ENCODE peak calls at places on chromosomes 16 and 17, in six cellular contexts. O is cardiac fibroblast, R is HCT116, P is RWPE1, I is mesothelial cell of epicardium, Q is AG10803. D is an unnamed sample.

GRCh38 chr16:68383858-68384257 is 64.5 kb downstream of the SMPD3 start:
- DNase-seq in Q (no peak), O (no peak), R (no peak), I (no peak), P (no peak), D (no peak)

GRCh38 chr16:78778724-78779004 is 679.2 kb downstream of the WWOX start:
- DNase-seq in R (no peak), P (no peak), I (no peak), O (no peak), Q (no peak), D (no peak)

GRCh38 chr17:11671151-11671550 is 72.9 kb downstream of the DNAH9 start:
- DNase-seq in Q (no peak), O (no peak), P (no peak), I (no peak), R (no peak), D (no peak)

GRCh38 chr16:1379863-1380174 is 28.1 kb downstream of the GNPTG start:
- DNase-seq in O (no peak), Q (no peak), P (no peak), R (no peak), I (no peak), D (no peak)

GRCh38 chr17:31510273-31511175 is 119.0 kb downstream of the RAB11FIP4 start:
- DNase-seq in Q (no peak), P (no peak), R (no peak), I (no peak), O (no peak), D (no peak)

GRCh38 chr16:21161211-21161610 is 2.7 kb downstream of the LDAF1 start:
- DNase-seq in R (no peak), O (peak), Q (peak), I (no peak), P (no peak), D (no peak)

GRCh38 chr16:70577256-70577698 is 53.7 kb downstream of the SF3B3 start:
- DNase-seq in Q (peak), R (peak), O (peak), I (no peak), P (peak), D (no peak)

GRCh38 chr17:47273245-47273644 is 19.6 kb downstream of the ITGB3 start:
- DNase-seq in P (no peak), I (no peak), R (no peak), O (no peak), Q (no peak), D (no peak)

GRCh38 chr17:1485748-1486376 is 6.6 kb downstream of the MYO1C start:
- DNase-seq in Q (peak), P (peak), I (peak), O (peak), R (no peak), D (peak)

DNA sequence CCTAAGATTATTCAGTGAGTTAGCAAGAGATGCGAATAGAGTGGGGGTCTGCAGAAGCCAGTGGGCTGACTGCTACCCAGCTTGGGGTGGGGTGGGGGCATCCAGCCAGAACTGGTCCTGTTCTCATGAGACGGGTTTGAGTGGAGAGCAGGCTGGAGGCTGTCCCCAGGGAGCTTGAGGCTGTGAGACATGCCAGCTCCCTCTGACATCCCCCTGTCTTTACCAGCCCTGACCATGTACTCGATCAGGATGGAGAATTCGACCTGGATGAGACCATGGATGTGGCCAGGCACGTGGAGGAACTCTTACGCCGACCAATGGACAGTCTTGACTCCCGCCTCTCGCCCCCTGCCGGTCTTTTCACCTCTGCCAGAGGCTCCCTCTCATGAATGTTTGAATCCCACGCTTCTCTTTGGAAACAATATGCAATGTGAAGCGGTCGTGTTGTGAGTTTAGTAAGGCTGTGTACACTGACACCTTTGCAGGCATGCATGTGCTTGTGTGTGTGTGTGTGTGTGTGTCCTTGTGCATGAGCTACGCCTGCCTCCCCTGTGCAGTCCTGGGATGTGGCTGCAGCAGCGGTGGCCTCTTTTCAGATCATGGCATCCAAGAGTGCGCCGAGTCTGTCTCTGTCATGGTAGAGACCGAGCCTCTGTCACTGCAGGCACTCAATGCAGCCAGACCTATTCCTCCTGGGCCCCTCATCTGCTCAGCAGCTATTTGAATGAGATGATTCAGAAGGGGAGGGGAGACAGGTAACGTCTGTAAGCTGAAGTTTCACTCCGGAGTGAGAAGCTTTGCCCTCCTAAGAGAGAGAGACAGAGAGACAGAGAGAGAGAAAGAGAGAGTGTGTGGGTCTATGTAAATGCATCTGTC is 22.2 kb downstream of the STAT5A start:
- DNase-seq in I (no peak), P (no peak), Q (no peak), O (no peak), R (no peak), D (no peak)
- TF ChIP-seq CTCF in I (no peak), P (no peak), Q (no peak), O (no peak), R (no peak), D (no peak)

GRCh38 chr16:31458073-31458834 is 1.0 kb upstream of the ARMC5 start:
- DNase-seq in R (no peak), I (peak), Q (peak), O (peak), P (peak), D (no peak)
- TF ChIP-seq CTCF in R (no peak), I (no peak), Q (peak), O (no peak), P (no peak), D (no peak)

GRCh38 chr17:81535480-81536298 is 7.5 kb downstream of the FSCN2 start:
- DNase-seq in P (no peak), O (no peak), R (no peak), Q (no peak), I (no peak), D (no peak)
- TF ChIP-seq CTCF in P (no peak), O (no peak), R (no peak), Q (no peak), I (no peak), D (no peak)

GRCh38 chr17:8110456-8110804 is 7.9 kb downstream of the ALOXE3 start:
- DNase-seq in R (no peak), Q (no peak), O (no peak), I (no peak), P (no peak), D (no peak)
- TF ChIP-seq CTCF in R (no peak), Q (no peak), O (no peak), I (no peak), P (peak), D (no peak)

DNA sequence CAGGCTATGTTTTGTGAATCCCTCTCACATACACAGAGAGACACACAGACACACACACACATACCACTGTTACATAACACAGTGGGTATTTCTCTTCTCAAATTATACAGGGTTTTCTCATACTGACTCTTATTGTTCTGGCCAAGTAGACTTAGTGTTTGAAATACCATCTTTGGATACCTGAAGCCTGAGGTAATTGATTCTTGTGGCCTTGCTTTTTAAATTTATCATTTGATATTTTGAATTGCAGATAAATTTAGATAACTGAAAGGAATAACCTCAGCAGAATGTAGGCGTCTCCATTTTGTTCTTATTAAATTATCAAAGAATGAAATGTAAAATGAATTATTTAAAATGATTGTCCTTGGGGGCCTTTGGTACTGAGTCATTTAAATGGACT is 223.8 kb downstream of the LGALS9B start:
- DNase-seq in R (no peak), O (no peak), P (no peak), Q (peak), I (no peak), D (no peak)
- TF ChIP-seq CTCF in R (no peak), O (no peak), P (no peak), Q (no peak), I (no peak), D (no peak)

DNA sequence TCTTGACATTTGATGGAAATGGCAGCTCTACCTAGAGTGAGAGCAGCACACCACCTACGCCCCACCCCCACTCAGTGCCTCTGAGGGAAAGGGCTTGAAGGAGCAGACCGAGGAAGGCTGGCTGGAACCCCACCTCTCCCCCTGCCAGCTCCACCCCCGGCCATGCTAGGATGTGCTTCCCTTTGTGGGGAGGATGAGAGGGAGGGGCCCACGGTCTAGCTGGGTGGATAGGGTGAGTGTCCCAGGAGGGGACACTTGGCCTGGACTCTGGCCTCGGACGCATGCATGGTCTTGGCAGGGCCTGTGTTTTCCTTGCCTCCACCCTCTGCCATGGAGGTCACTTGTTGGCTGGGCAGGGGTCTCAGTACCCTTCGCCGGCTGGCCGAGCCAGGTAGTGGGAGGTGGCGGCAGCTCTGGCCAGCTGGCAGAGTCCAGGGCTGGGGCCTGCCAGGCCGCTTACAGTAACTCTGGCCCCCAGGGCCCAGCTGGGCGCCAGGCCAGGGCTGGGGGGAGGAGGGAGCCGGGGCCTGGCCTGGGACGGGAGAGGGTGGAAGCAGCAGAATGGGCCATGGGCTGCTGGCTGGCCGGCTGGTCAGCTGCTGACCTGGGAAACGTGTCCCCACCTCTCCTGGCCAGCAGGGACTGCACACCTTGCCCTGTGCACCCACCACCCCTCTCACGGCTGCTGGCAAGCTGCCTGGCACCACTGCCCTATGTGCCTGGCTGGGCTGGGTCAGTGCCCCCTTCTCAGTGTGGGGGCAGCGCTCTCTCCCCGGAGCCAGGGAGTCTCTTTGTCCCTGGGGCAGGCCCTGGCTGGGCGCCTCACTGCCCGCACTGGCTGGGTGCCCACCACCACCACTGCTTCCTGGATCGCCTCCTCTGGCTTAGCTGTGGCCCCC is 23.0 kb downstream of the RARA start:
- DNase-seq in O (peak), P (no peak), R (no peak), I (no peak), Q (peak), D (no peak)
- TF ChIP-seq CTCF in O (no peak), P (no peak), R (no peak), I (no peak), Q (no peak), D (no peak)

DNA sequence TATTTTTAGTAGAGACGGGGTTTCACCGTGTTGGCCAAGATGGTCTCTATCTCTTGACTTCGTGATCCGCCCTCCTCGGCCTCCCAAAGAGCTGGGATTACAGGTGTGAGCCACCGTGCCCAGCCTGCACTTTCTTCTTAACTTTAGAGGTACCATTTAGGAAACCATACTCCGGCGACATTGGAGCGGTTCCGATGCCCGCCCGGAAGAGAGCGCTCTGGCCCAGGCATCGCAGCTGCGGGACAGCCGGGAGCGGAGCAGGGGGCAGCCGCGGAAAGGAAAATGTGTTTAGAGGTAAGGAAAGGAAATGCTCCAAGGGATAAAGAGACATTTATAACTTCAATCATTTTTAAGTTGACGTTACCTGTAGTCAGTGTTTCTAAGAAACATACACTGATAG is 6.0 kb upstream of the HS3ST3B1 start:
- DNase-seq in Q (no peak), I (no peak), P (no peak), O (no peak), R (no peak), D (no peak)
- TF ChIP-seq CTCF in Q (no peak), I (no peak), P (no peak), O (no peak), R (no peak), D (no peak)

DNA sequence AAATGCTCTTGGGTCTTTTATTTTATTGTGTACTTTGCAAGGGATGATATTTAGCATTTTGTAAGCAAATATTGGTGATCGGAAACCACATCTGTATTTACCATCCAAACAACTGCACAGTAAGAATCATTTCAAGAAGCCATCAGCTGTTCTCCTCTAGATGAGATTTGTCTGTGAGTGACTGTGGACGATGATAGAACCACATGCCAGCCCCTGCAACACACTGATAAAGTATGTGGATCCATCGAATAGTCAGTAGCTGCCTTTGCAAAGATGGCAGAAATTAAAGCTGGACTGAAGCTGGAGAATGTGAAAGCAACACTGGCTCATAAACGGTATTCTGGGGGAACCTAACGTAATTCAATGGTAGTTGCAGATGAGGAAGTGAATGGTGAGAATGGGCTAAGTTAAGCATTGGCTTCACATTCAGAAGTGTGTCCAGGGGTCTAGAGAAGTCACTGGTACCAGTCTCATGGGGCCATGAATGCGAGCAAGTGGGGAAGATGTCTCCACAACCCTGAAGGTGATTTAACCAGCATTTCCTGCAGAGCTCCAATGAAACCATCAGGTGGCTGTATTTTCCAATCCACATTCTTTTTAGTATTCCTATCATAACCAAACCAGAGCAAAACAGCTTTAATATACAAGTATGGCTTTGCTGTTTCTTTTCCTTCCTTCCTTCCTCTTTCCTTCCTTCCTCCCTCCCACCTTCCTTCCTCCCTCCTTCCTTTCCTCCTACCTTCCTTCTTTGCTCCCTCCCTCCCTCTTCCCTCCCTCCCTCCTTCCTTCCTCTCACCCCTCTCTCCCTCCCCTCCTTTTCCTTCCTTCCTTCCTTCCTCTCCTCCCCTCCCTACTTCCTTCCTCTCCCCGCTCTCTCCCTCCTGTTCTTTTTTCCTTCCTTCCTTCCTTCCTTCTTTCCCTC is 169.4 kb downstream of the ABCA8 start:
- DNase-seq in Q (no peak), P (no peak), R (no peak), O (no peak), I (no peak), D (no peak)
- TF ChIP-seq CTCF in Q (peak), P (no peak), R (no peak), O (no peak), I (no peak), D (no peak)

GRCh38 chr17:73586921-73587680 is 57.1 kb downstream of the SDK2 start:
- DNase-seq in I (no peak), R (peak), Q (no peak), O (no peak), P (no peak), D (no peak)
- TF ChIP-seq CTCF in I (no peak), R (peak), Q (no peak), O (no peak), P (no peak), D (no peak)

GRCh38 chr16:3127745-3128144 is 7.1 kb upstream of the ZNF213 start:
- DNase-seq in R (no peak), P (no peak), O (no peak), Q (no peak), I (no peak), D (no peak)

GRCh38 chr16:3123986-3124886 is 10.6 kb upstream of the ZNF213 start:
- DNase-seq in I (peak), P (peak), O (peak), Q (peak), R (peak), D (peak)

GRCh38 chr16:3134338-3135119 is at the start of gene ZNF213:
- DNase-seq in R (peak), Q (peak), P (peak), O (peak), I (peak), D (peak)

GRCh38 chr16:3131755-3132377 is 3.0 kb upstream of the ZNF213 start:
- DNase-seq in Q (no peak), R (no peak), O (peak), I (no peak), P (peak), D (no peak)

DNA sequence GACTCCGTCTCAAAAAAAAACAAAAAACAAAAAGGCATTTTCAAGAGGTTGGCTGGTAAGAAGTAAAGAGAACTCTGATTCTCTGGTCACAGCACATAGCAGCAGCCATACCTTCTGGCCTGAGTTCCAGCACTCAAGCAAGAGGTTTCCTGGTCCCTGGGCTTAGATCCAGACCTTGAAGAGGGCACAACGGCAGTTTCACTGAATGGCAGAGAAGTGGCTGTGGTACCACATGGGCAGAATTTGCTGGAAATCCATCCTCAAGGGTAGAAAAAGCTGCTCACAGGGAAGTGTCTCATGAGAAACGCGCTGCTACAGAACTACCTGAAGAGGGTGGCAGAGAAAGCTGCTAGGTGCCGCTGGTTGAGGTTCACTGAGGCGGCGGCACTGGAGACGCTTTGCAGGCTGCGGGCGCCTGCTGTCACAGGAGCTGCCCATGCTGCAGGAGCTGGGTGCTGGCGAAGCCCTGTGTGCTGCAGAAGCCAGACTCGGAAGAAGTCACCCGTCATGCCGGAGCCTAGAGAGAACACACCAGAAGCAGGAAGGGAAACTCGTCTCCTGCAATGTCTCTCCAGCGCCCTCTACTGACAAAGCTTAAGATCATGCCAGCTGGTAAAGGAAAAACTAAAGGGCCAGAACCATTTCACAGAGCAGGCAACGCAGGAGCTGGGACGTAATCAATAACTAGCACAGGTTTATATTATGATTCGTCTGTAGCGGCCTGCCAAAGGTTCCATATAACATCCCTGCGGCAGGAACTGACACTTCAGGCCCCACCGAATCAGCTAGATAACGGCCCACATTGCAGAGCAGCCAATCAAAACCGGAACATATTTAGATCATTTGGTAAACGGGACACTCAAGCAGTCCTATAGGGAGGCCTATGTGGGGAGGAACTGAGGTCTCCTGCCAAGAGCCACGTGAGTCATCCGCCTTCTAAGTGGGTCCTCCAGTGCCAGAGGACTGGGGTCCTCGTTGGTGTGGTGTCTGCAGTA is 5.4 kb upstream of the ZNF213 start:
- DNase-seq in O (peak), Q (peak), P (peak), R (no peak), I (peak), D (no peak)
- TF ChIP-seq CTCF in O (peak), Q (peak), P (peak), R (peak), I (peak), D (no peak)

D was measured in omental fat pad.